ENCODE peak calls at places on chromosomes 13 and 19, in six cellular contexts. U is neural progenitor cell, J is colonic mucosa, S is AG09319, D is AG04450, Y is nephron progenitor cell. I is an unnamed sample.

GRCh38 chr13:45231722-45232121 is 30.9 kb upstream of the KCTD4 start:
- DNase-seq in Y (no peak), D (no peak), S (no peak), U (no peak), J (no peak), I (no peak)

GRCh38 chr19:34351382-34351802 is 13.6 kb upstream of the GPI start:
- DNase-seq in J (no peak), U (no peak), Y (no peak), D (no peak), S (no peak), I (no peak)

GRCh38 chr13:29384466-29384865 is 211.0 kb downstream of the SLC7A1 start:
- DNase-seq in D (no peak), J (no peak), S (no peak), U (no peak), Y (no peak), I (no peak)

GRCh38 chr13:49443327-49443688 is 556 bp downstream of the CAB39L start:
- DNase-seq in U (peak), D (no peak), Y (no peak), S (no peak), J (no peak), I (no peak)

GRCh38 chr13:77330009-77330471 is 3.1 kb upstream of the MYCBP2 start:
- DNase-seq in S (no peak), Y (no peak), U (no peak), D (no peak), J (no peak), I (no peak)

GRCh38 chr19:8663920-8664670 is 33.7 kb downstream of the NFILZ start:
- DNase-seq in D (no peak), S (no peak), Y (no peak), J (no peak), U (no peak), I (no peak)

GRCh38 chr13:91369432-91369831 is 21.9 kb downstream of the MIR17HG start:
- DNase-seq in J (no peak), D (no peak), S (no peak), U (no peak), Y (no peak), I (no peak)

GRCh38 chr13:85313761-85314503 is 485.3 kb downstream of the SLITRK6 start:
- DNase-seq in Y (no peak), U (no peak), S (peak), D (no peak), J (no peak), I (no peak)

GRCh38 chr13:20430296-20430695 is 95.4 kb downstream of the CRYL1 start:
- DNase-seq in Y (no peak), J (no peak), S (no peak), U (no peak), D (no peak), I (no peak)

GRCh38 chr13:95073826-95074345 is 227.4 kb downstream of the ABCC4 start:
- DNase-seq in S (no peak), U (no peak), Y (no peak), D (no peak), J (no peak), I (no peak)

GRCh38 chr19:5271145-5271544 is 69.5 kb downstream of the PTPRS start:
- DNase-seq in S (no peak), U (no peak), D (no peak), J (no peak), Y (no peak), I (no peak)

GRCh38 chr19:6374711-6375410 is 872 bp downstream of the PSPN start:
- DNase-seq in J (no peak), D (no peak), S (no peak), U (no peak), Y (no peak), I (no peak)

GRCh38 chr19:45069056-45069455 is 7.2 kb downstream of the ZNF296 start:
- DNase-seq in S (no peak), J (peak), U (peak), Y (no peak), D (no peak), I (no peak)

GRCh38 chr19:4046362-4046691 is 20.4 kb downstream of the ZBTB7A start:
- DNase-seq in U (no peak), J (no peak), Y (no peak), D (no peak), S (no peak), I (no peak)

GRCh38 chr19:39737351-39737750 is 478 bp downstream of the CLC start:
- DNase-seq in Y (no peak), U (no peak), S (no peak), J (no peak), D (no peak), I (no peak)

GRCh38 chr13:51794959-51795358 is 9.0 kb downstream of the DHRS12 start:
- DNase-seq in Y (no peak), S (no peak), U (no peak), D (no peak), J (no peak), I (no peak)

GRCh38 chr19:11767633-11768133 is 883 bp downstream of the ZNF441 start:
- DNase-seq in Y (peak), D (no peak), S (no peak), J (peak), U (peak), I (no peak)

GRCh38 chr13:84574851-84575250 is 692.6 kb upstream of the SLITRK1 start:
- DNase-seq in U (no peak), J (no peak), S (no peak), Y (no peak), D (no peak), I (no peak)

GRCh38 chr19:2627855-2628254 is 74.6 kb downstream of the GNG7 start:
- DNase-seq in U (no peak), S (no peak), J (no peak), Y (no peak), D (no peak), I (no peak)

GRCh38 chr19:38274734-38275133 is 10.4 kb downstream of the SPINT2 start:
- DNase-seq in Y (no peak), D (no peak), S (no peak), J (peak), U (no peak), I (no peak)

GRCh38 chr13:111644750-111645149 is 324.3 kb downstream of the TEX29 start:
- DNase-seq in Y (no peak), D (no peak), S (no peak), J (no peak), U (no peak), I (no peak)

GRCh38 chr19:47518139-47518538 is 3.3 kb upstream of the NAPA start:
- DNase-seq in J (no peak), U (no peak), D (no peak), Y (no peak), S (no peak), I (no peak)

GRCh38 chr13:70622785-70623184 is 514.5 kb upstream of the KLHL1 start:
- DNase-seq in D (no peak), Y (no peak), J (no peak), S (no peak), U (peak), I (no peak)

DNA sequence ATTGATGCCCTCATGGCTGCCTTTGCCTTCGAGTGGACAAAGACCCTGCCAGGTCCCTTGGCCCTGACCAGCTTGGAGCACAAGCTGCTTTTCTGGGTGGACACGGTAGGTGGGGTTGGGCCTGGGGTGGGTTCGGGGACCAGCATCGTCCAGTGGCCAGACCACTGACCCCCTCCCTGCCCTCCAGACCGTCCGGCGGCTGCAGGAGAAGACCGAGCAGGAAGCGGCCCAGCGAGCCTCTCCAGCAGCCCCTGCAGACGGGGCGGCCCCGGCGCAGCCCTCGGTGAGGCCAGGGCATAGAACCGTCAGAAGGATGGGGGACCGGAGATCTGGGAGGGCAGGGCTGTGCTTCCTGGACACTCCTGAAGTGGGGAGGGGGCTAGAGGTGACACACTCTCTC is 10.6 kb downstream of the CAMSAP3 start:
- DNase-seq in Y (no peak), U (no peak), J (no peak), D (no peak), S (no peak), I (no peak)
- TF ChIP-seq CTCF in Y (no peak), U (no peak), J (no peak), D (no peak), S (no peak), I (no peak)

DNA sequence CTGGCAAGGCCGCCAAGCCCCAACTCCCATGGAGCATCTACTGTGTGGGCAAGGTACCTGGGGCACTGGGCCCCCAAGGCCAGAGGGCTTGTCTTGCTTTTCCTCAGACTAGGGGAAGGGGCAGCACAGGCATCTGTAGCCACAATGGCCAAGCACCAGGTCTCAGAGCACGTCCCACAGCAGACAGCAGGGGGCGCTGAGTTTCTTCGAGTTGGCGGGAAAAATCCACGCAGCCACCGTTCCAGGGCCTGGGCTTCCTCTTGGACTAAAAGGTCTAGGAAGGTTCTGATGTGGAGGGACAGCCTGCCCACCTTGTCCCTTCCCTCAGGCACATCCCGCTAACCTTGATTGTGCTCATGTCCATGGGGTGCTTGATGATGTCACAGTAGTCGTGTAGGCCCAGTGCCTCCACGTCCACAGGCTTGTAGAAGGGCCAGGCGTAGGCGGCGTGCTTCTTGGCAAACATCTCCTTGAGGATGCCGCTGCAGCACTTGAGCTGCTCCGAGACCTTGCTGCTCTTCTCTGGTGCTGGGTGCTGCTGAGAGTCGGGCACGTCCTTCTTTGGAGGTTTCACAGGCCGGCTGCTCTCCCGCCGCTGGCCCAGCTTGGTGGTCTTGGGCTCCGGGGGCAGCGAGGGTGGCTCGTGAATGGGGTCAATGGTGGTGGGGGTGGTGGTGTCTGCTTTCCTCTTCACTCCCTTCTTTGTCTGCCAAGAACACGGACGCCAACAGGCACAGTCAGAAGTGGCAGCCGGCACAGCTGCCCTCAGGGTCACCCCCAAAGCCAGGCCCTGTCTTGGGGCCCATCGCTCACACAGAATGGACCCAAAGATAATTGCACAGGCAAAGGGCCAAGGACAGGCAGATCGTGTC is 32.0 kb upstream of the EPHX3 start:
- DNase-seq in S (no peak), D (peak), U (peak), J (peak), Y (peak), I (peak)
- TF ChIP-seq CTCF in S (peak), D (peak), U (peak), J (peak), Y (peak), I (peak)

DNA sequence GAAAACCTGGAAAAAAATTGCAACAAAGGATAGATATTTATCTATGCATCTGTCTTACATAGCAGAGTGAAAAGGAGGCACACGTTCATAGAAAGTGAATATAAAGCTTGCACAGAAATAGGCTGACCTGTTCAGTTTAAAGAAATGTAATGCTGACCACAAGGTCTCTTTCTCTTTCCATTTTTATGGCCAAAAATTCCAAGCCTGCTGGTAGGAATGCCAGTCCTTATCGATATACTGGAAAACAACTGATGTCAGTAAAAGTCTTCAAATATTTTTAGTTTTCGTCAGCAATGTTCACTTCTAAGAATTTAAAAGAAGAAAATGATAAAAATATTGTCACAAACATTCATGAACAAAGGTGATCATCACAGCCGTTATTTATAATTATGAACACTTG is 59.0 kb upstream of the MCF2L start:
- DNase-seq in D (no peak), Y (no peak), J (no peak), U (no peak), S (no peak), I (no peak)
- TF ChIP-seq CTCF in D (peak), Y (no peak), J (no peak), U (no peak), S (no peak), I (no peak)

GRCh38 chr13:109787135-109787954 is 962 bp upstream of the IRS2 start:
- DNase-seq in U (peak), D (no peak), J (peak), S (no peak), Y (peak), I (no peak)
- TF ChIP-seq CTCF in U (peak), D (no peak), J (no peak), S (no peak), Y (no peak), I (no peak)

GRCh38 chr19:19205416-19206410 is 2.5 kb upstream of the NR2C2AP start:
- DNase-seq in U (no peak), D (no peak), J (no peak), S (no peak), Y (no peak), I (no peak)

GRCh38 chr19:19201697-19202630 is 1.2 kb downstream of the NR2C2AP start:
- DNase-seq in Y (no peak), S (no peak), U (no peak), D (no peak), J (no peak), I (no peak)

GRCh38 chr19:19203012-19203856 is at the start of gene NR2C2AP:
- DNase-seq in S (peak), U (peak), J (peak), Y (peak), D (peak), I (peak)

GRCh38 chr19:19202707-19203011 is 555 bp downstream of the NR2C2AP start:
- DNase-seq in J (no peak), Y (no peak), S (no peak), D (no peak), U (peak), I (no peak)

GRCh38 chr19:19204181-19204580 is 967 bp upstream of the NR2C2AP start:
- DNase-seq in S (no peak), U (no peak), Y (no peak), J (no peak), D (no peak), I (no peak)
- TF ChIP-seq CTCF in S (no peak), U (no peak), Y (no peak), J (no peak), D (no peak), I (no peak)

GRCh38 chr19:32817252-32817912 is 52.2 kb downstream of the SLC7A9 start:
- DNase-seq in U (no peak), Y (no peak), D (no peak), J (no peak), S (no peak), I (no peak)
- TF ChIP-seq CTCF in U (no peak), Y (no peak), D (no peak), J (no peak), S (no peak), I (no peak)

DNA sequence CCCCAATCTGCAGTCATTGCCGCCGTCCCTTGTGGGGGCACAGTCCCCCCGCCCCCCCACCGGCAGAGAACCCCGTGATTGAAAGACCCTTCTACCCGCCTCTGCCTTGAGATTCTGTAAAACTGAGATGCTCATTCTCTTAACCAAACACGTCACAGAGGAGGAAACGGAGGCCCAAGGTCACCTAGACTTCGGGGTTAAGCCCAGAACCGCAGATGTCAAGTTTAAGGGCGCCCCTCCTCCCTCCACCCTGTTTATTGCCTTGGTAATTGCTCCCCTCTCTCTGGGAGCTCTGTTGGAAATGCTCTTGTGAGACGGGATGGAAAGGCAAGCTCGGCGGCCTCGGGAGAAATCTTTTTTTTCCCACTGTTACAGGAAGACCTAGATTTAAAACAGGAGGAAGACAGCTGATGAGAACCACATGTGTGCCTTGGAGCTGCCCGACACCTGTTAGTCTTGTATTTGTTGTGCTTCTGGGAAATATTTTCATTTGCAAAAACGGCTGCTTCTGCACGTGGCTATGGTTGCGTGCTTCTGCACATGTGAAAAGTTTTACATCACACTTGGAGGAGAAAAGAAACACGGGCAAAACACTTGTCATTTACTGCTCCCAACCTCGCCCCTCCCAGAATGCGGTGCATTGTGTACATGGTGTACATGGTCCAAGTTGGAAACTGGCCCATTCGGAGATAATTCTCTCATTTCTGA is 1.1 kb upstream of the MED26 start:
- DNase-seq in S (peak), J (peak), D (peak), U (no peak), Y (peak), I (no peak)
- TF ChIP-seq CTCF in S (no peak), J (no peak), D (no peak), U (no peak), Y (no peak), I (no peak)

GRCh38 chr13:39809466-39809865 is 154.0 kb downstream of the COG6 start:
- DNase-seq in Y (no peak), U (no peak), J (no peak), S (no peak), D (no peak), I (no peak)

GRCh38 chr13:39811051-39811450 is 155.6 kb downstream of the COG6 start:
- DNase-seq in D (no peak), U (no peak), S (no peak), Y (no peak), J (no peak), I (no peak)

GRCh38 chr13:39810091-39810877 is 154.8 kb downstream of the COG6 start:
- DNase-seq in D (no peak), J (no peak), Y (no peak), S (no peak), U (no peak), I (no peak)

GRCh38 chr13:39815345-39816111 is 160.1 kb downstream of the COG6 start:
- DNase-seq in J (no peak), D (no peak), U (no peak), S (no peak), Y (no peak), I (no peak)

GRCh38 chr13:39811696-39812095 is 156.2 kb downstream of the COG6 start:
- DNase-seq in D (no peak), S (no peak), Y (no peak), U (no peak), J (no peak), I (no peak)
- TF ChIP-seq CTCF in D (no peak), S (no peak), Y (no peak), U (peak), J (no peak), I (no peak)